ENCODE peak calls at places on chromosomes 4 and X, in five cellular contexts. M is HCT116; J is tibial nerve; A is CD8-positive, alpha-beta memory T cell; T is breast epithelium. P is an unnamed sample.

GRCh38 chrX:150831863-150832262 is 66.6 kb downstream of the CD99L2 start:
- DNase-seq in T (no peak), M (no peak), J (no peak), A (no peak), P (no peak)

GRCh38 chr4:120105472-120105871 is 38.8 kb upstream of the MAD2L1 start:
- DNase-seq in M (no peak), T (no peak), J (no peak), A (no peak), P (no peak)

GRCh38 chrX:137171626-137172025 is 137.8 kb upstream of the GPR101 start:
- DNase-seq in A (no peak), J (no peak), M (no peak), T (no peak), P (no peak)

GRCh38 chr4:182246401-182247205 is 3.4 kb downstream of the TENM3 start:
- DNase-seq in A (no peak), T (no peak), J (no peak), M (no peak), P (no peak)

GRCh38 chr4:16122784-16123183 is 39.0 kb upstream of the PROM1 start:
- DNase-seq in A (no peak), T (peak; percentile 55), J (no peak), M (no peak), P (no peak)

GRCh38 chr4:94452476-94453300 is 946 bp downstream of the PDLIM5 start:
- DNase-seq in J (peak; percentile 77), A (peak; percentile 3), T (peak; percentile 88), M (peak; percentile 61), P (peak; percentile 87)

GRCh38 chrX:140672840-140673731 is 36.5 kb upstream of the LINC00632 start:
- DNase-seq in T (no peak), A (no peak), M (no peak), J (no peak), P (no peak)

GRCh38 chr4:118587116-118587869 is 97.9 kb upstream of the METTL14 start:
- DNase-seq in A (no peak), M (no peak), T (no peak), J (no peak), P (no peak)

GRCh38 chrX:148958896-148959295 is 458.5 kb downstream of the AFF2 start:
- DNase-seq in M (no peak), A (no peak), T (no peak), J (no peak), P (no peak)
- H3K9me3 ChIP-seq in M (no peaks in the 10 kb centered on the region), A (no peaks in the 10 kb centered on the region), T (no peaks in the 10 kb centered on the region), J (no peaks in the 10 kb centered on the region), P (no peaks in the 10 kb centered on the region)

DNA sequence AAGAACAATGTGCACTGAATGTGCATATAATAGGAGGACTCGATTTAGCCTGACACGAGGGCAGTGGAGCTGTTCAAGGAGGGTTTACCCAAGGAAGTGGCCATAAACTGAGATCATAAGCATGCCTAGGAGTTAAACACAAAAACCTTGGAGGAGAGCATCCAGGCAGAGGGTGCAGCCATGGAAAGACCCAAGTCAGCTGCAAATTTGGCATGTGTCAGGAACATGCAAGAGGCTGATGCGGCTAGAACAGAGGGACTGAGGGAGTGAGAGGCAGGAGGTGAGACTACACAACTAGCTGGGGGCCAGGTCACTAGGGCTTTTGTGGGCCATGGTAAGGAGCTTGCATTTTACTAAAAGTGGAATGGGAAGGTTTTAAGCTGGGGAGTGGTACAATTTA is 55.6 kb downstream of the PRPS1 start:
- DNase-seq in J (no peak), A (no peak), M (no peak), T (no peak), P (no peak)
- H3K4me1 ChIP-seq in J (peaks cover 21% of the 10 kb centered on the region), A (peaks cover 26% of the 10 kb centered on the region), M (peaks cover 5% of the 10 kb centered on the region), T (peaks cover 3% of the 10 kb centered on the region), P (peaks cover 3% of the 10 kb centered on the region)

DNA sequence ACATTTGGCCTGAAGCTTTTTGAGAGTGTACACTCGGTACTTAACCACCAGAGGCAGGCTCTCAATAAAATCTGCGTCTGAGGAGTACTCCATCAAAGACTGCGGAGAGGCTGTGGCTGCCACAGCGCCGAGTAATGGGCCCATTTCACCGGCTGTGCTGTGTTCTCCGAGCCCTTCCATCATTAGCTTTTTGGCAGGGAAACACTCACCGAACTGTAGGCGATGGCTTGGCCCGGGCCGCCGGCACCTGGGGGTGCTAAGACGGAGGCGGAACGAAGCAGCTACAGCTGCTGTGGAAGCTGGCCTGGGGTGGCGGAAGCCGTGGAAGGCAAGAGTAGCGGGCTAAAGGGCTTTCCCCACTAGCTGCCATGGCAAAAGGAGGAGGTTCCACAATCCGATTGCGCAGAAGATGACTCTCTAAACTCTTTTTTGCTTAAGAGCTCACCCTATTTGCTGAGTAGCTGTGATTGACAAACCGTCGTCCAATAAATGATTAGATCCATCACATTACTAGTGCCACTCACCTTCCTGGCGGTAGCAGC is 48.5 kb upstream of the PABPC1L2A start:
- DNase-seq in A (no peak), J (no peak), T (no peak), M (no peak), P (peak; percentile 58)
- H3K4me3 ChIP-seq in A (no peak overlapping the region), J (no peak overlapping the region), T (no peak overlapping the region), M (no peak overlapping the region), P (peak overlapping the region; percentile 17)

DNA sequence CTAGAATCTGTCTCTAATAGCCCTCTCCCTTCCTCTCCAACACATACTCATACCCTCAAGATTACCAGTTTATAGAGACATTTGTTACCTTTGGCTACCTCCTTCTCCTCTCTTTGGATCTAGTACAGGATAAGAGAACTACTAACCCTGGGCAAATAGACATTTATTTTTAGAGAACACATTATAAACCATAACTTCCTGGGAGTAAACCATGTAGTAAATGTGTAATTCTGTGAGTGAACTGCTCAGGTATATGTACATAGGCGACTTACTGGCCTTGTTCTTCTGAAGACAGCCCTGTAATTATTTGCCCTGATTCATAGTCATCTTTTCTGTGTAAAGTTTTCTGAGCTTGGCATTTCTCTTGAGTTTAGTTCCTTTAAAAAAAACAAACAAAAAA is 94.2 kb downstream of the KDM6A start:
- DNase-seq in J (no peak), M (no peak), T (no peak), A (no peak), P (no peak)
- H3K9me3 ChIP-seq in J (no peaks in the 10 kb centered on the region), M (no peaks in the 10 kb centered on the region), T (no peaks in the 10 kb centered on the region), A (no peaks in the 10 kb centered on the region), P (no peaks in the 10 kb centered on the region)

GRCh38 chrX:1465261-1466231 is 12.8 kb upstream of the ASMTL start:
- DNase-seq in T (peak; percentile 4), A (no peak), M (no peak), J (no peak), P (peak; percentile 75)
- H3K4me1 ChIP-seq in T (no peaks in the 10 kb centered on the region), A (peaks cover 78% of the 10 kb centered on the region), M (no peaks in the 10 kb centered on the region), J (no peaks in the 10 kb centered on the region), P (peaks cover 34% of the 10 kb centered on the region)

GRCh38 chrX:148500428-148501120 is at the start of gene AFF2:
- DNase-seq in T (no peak), A (no peak), J (peak; percentile 8), M (no peak), P (peak; percentile 88)

GRCh38 chrX:148507413-148507812 is 7.0 kb downstream of the AFF2 start:
- DNase-seq in J (no peak), A (no peak), M (no peak), T (no peak), P (no peak)

GRCh38 chrX:148499638-148500427 is 584 bp upstream of the AFF2 start:
- DNase-seq in J (no peak), A (no peak), M (no peak), T (no peak), P (peak; percentile 74)

GRCh38 chrX:148501121-148502066 is 977 bp downstream of the AFF2 start:
- DNase-seq in J (no peak), A (no peak), T (no peak), M (no peak), P (peak; percentile 81)

GRCh38 chrX:148504412-148504950 is 4.1 kb downstream of the AFF2 start:
- DNase-seq in T (no peak), J (no peak), A (no peak), M (no peak), P (peak; percentile 58)
- H3K4me3 ChIP-seq in T (no peak overlapping the region), J (no peak overlapping the region), A (no peak overlapping the region), M (no peak overlapping the region), P (no peak overlapping the region)

DNA sequence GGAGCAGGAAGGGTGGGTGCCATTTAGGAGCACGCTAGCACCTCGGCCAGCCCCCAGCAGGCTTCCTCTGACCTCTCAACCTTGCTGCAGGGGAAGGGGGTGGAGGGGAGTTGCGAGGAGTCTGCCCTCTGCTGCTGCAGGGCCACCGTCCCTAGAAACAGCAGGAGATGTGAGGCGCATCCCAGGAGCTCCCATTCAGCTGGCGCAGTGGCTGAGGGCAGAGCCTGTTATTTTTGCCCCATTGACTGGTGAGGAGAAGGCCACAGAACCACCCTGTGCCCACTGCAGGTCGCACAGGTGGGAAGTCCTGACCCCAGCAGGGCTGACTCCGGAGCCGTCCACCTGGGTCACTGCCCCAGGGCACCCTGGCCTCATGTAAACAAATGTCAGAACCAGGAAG is 8.0 kb downstream of the PDE6B start:
- DNase-seq in T (no peak), A (no peak), M (no peak), J (no peak), P (peak; percentile 41)
- H3K9me3 ChIP-seq in T (no peaks in the 10 kb centered on the region), A (no peaks in the 10 kb centered on the region), M (no peaks in the 10 kb centered on the region), J (no peaks in the 10 kb centered on the region), P (no peaks in the 10 kb centered on the region)

GRCh38 chrX:119755981-119756533 is 2.3 kb upstream of the SOWAHD start:
- DNase-seq in J (no peak), A (peak; percentile 12), M (no peak), T (no peak), P (peak; percentile 76)

GRCh38 chrX:119753001-119753400 is 5.4 kb upstream of the SOWAHD start:
- DNase-seq in M (no peak), T (no peak), A (no peak), J (no peak), P (no peak)

GRCh38 chrX:119756926-119757635 is 1.3 kb upstream of the SOWAHD start:
- DNase-seq in M (no peak), T (no peak), A (no peak), J (no peak), P (peak; percentile 74)

GRCh38 chrX:119757646-119757978 is 776 bp upstream of the SOWAHD start:
- DNase-seq in A (no peak), J (no peak), M (no peak), T (no peak), P (no peak)

GRCh38 chrX:119753639-119754257 is 4.6 kb upstream of the SOWAHD start:
- DNase-seq in A (peak; percentile 8), M (peak; percentile 48), T (no peak), J (peak; percentile 31), P (peak; percentile 32)
- H3K4me1 ChIP-seq in A (peaks cover 43% of the 10 kb centered on the region), M (peaks cover 3% of the 10 kb centered on the region), T (no peaks in the 10 kb centered on the region), J (no peaks in the 10 kb centered on the region), P (peaks cover 44% of the 10 kb centered on the region)

DNA sequence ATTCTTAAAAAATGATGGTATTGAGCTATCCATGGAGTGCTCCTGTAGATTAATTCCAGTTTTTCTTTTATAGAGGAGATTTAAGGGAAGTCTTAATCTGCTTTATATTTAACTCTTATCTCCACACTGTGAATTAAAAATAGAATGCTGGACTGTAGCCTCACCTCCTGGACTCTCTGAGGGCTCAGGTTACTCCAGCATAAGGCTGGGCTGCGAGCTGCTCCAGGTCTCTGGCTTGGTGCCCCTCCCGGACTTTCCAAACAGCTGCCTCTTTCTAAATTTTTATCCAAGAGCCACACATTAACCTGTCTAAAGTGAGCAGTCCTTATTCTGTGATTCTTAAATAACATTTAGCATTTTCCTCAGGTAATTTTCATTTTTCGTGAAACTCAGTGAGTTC is 218.7 kb upstream of the JADE1 start:
- DNase-seq in T (no peak), M (no peak), A (no peak), J (no peak), P (no peak)
- H3K4me3 ChIP-seq in T (no peak overlapping the region), M (no peak overlapping the region), A (no peak overlapping the region), J (no peak overlapping the region), P (no peak overlapping the region)

GRCh38 chr4:161252520-161253141 is 911.2 kb downstream of the FSTL5 start:
- DNase-seq in T (no peak), M (peak; percentile 28), J (no peak), A (no peak), P (no peak)
- H3K9me3 ChIP-seq in T (peaks cover 39% of the 10 kb centered on the region), M (peaks cover 12% of the 10 kb centered on the region), J (peaks cover 15% of the 10 kb centered on the region), A (no peaks in the 10 kb centered on the region), P (peaks cover 30% of the 10 kb centered on the region)

P was measured in spleen.